ENCODE peak calls at places on chromosomes 1 and 21, in six cellular contexts. M, V, D, I, P and C are unnamed samples.

GRCh38 chr1:71054281-71054731 is 6.7 kb upstream of the PTGER3 start:
- DNase-seq in M (peak), V (no peak), D (peak), I (no peak), P (no peak), C (no peak)

GRCh38 chr1:241828576-241828975 is 19.4 kb upstream of the EXO1 start:
- DNase-seq in M (no peak), V (no peak), D (no peak), I (peak), P (no peak), C (no peak)

GRCh38 chr1:29518183-29518835 is 282.0 kb downstream of the PTPRU start:
- DNase-seq in M (no peak), V (no peak), D (no peak), I (no peak), P (no peak), C (peak)

GRCh38 chr21:25942145-25942544 is 207.4 kb downstream of the GABPA start:
- DNase-seq in M (no peak), V (no peak), D (no peak), I (no peak), P (no peak), C (no peak)

GRCh38 chr21:45957986-45958610 is 23.5 kb upstream of the COL6A1 start:
- DNase-seq in M (no peak), V (peak), D (no peak), I (peak), P (peak), C (no peak)

GRCh38 chr1:3263790-3264189 is 190.7 kb upstream of the ARHGEF16 start:
- DNase-seq in M (no peak), V (no peak), D (no peak), I (no peak), P (no peak), C (no peak)

GRCh38 chr1:117365350-117366280 is 1.6 kb upstream of the MAN1A2 start:
- DNase-seq in M (no peak), V (no peak), D (peak), I (peak), P (no peak), C (no peak)

GRCh38 chr1:235990376-235990795 is 74.5 kb downstream of the NID1 start:
- DNase-seq in M (no peak), V (no peak), D (no peak), I (peak), P (no peak), C (no peak)

GRCh38 chr1:40162791-40163441 is 1.7 kb downstream of the RLF start:
- DNase-seq in M (no peak), V (no peak), D (no peak), I (peak), P (no peak), C (no peak)

GRCh38 chr1:199551967-199552565 is 475.4 kb upstream of the NR5A2 start:
- DNase-seq in M (no peak), V (no peak), D (peak), I (peak), P (no peak), C (no peak)

GRCh38 chr1:61140778-61141177 is 58.4 kb downstream of the NFIA start:
- DNase-seq in M (no peak), V (no peak), D (peak), I (no peak), P (no peak), C (no peak)

GRCh38 chr21:33241846-33242245 is 12.1 kb downstream of the IFNAR2 start:
- DNase-seq in M (no peak), V (no peak), D (peak), I (no peak), P (no peak), C (no peak)

GRCh38 chr1:167926486-167926997 is 9.9 kb upstream of the DCAF6 start:
- DNase-seq in M (no peak), V (no peak), D (no peak), I (no peak), P (no peak), C (no peak)

GRCh38 chr1:16266411-16267118 is 29.6 kb upstream of the CPLANE2 start:
- DNase-seq in M (no peak), V (no peak), D (no peak), I (peak), P (no peak), C (no peak)

GRCh38 chr21:36847189-36847588 is 119.3 kb downstream of the HLCS start:
- DNase-seq in M (no peak), V (no peak), D (no peak), I (peak), P (no peak), C (no peak)

GRCh38 chr1:200954434-200954833 is 59.7 kb downstream of the INAVA start:
- DNase-seq in M (no peak), V (no peak), D (no peak), I (no peak), P (no peak), C (no peak)

GRCh38 chr1:32249831-32250525 is 1.1 kb upstream of the LCK start:
- DNase-seq in M (peak), V (peak), D (no peak), I (peak), P (peak), C (no peak)

GRCh38 chr1:998905-999796 is 746 bp downstream of the HES4 start:
- DNase-seq in M (peak), V (no peak), D (peak), I (peak), P (peak), C (no peak)

GRCh38 chr1:10378071-10378841 is 20.6 kb upstream of the PGD start:
- DNase-seq in M (peak), V (no peak), D (peak), I (peak), P (peak), C (no peak)

GRCh38 chr1:31549807-31550620 is 26.3 kb upstream of the TINAGL1 start:
- DNase-seq in M (no peak), V (peak), D (peak), I (no peak), P (no peak), C (no peak)

GRCh38 chr1:72282690-72283203 is 408 bp upstream of the NEGR1 start:
- DNase-seq in M (peak), V (peak), D (peak), I (peak), P (peak), C (peak)
- TF ChIP-seq POLR2A in M (no peak), V (peak), D (no peak), I (peak), P (peak), C (no peak)

GRCh38 chr1:25800538-25801377 is 765 bp downstream of the SELENON start:
- DNase-seq in M (peak), V (peak), D (no peak), I (no peak), P (no peak), C (no peak)

GRCh38 chr1:25799346-25799720 is 660 bp upstream of the SELENON start:
- DNase-seq in M (peak), V (no peak), D (no peak), I (no peak), P (no peak), C (no peak)

GRCh38 chr1:25798666-25799345 is 1.2 kb upstream of the SELENON start:
- DNase-seq in M (peak), V (no peak), D (no peak), I (no peak), P (no peak), C (no peak)

GRCh38 chr1:25797939-25798338 is 2.1 kb upstream of the SELENON start:
- DNase-seq in M (no peak), V (peak), D (peak), I (no peak), P (no peak), C (no peak)

GRCh38 chr1:25799758-25800537 is at the start of gene SELENON:
- DNase-seq in M (peak), V (peak), D (peak), I (peak), P (peak), C (no peak)
- TF ChIP-seq POLR2A in M (no peak), V (no peak), D (no peak), I (no peak), P (no peak), C (no peak)

DNA sequence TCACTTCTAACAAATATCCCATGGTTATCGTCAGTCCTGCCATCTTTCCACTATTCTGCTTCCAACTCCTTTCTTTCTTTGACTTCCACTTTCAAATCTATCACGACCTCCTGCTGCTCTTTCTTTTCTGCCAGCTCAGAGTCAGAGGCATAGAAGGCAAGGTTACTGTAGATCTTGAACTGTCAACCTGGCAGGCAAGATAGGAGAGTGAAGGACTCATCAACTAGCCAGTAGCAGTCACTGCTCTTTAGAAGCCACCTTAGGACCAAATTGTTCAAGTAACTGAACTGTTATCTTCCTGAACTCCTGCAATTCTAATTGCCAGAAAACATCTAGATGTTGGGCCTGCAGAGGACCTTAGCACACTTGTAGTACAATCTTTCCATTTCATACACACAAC is 13.1 kb upstream of the FCER1A start:
- DNase-seq in M (no peak), V (no peak), D (no peak), I (no peak), P (no peak), C (no peak)
- TF ChIP-seq POLR2A in M (no peak), V (no peak), D (no peak), I (no peak), P (no peak), C (no peak)

GRCh38 chr1:19087737-19088594 is 122.1 kb downstream of the UBR4 start:
- DNase-seq in M (no peak), V (no peak), D (no peak), I (peak), P (no peak), C (no peak)
- TF ChIP-seq POLR2A in M (no peak), V (no peak), D (no peak), I (no peak), P (no peak), C (no peak)

DNA sequence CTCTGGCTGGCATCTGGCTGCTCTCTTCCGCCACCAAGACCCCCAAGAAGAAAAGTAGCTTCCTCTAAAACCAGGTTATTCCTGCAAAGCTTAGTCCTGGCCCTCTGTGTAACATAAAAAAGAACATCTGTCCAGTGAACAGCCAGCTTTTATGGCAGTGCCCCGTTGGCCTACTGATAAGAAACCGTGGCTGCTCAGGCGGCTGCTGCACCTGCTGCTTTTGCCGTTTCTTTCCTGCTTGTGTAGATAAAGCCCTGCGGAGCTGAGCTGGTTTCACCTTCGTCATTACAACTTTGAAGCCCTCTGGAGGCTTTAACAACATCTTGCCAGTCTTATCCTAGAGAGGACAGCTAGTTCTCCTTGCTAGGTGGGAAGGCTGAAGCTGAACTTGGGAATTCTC is 20.5 kb downstream of the ELAPOR1 start:
- DNase-seq in M (no peak), V (no peak), D (no peak), I (no peak), P (no peak), C (no peak)
- TF ChIP-seq POLR2A in M (no peak), V (no peak), D (no peak), I (no peak), P (no peak), C (no peak)

DNA sequence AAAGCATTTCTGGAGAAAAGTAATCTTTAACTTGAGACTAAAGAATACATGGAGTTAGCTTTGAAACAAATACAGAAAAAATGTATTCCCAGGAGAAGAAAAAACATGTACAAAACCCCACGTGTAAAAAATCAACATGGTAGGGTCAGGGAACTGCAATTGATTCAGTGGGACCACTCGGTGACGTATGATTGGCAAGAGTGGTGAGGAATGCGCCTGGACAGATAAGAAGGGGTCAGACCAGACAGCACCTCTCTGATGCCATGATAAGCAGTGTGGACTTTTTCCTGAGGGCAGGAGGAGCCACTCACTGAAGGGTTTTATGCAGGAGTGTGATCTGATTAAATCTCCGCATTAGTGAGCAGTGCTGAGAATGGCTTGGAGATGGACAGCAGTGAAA is 142.5 kb downstream of the DAB1 start:
- DNase-seq in M (no peak), V (no peak), D (no peak), I (no peak), P (no peak), C (peak)
- TF ChIP-seq POLR2A in M (no peak), V (no peak), D (no peak), I (no peak), P (no peak), C (no peak)

DNA sequence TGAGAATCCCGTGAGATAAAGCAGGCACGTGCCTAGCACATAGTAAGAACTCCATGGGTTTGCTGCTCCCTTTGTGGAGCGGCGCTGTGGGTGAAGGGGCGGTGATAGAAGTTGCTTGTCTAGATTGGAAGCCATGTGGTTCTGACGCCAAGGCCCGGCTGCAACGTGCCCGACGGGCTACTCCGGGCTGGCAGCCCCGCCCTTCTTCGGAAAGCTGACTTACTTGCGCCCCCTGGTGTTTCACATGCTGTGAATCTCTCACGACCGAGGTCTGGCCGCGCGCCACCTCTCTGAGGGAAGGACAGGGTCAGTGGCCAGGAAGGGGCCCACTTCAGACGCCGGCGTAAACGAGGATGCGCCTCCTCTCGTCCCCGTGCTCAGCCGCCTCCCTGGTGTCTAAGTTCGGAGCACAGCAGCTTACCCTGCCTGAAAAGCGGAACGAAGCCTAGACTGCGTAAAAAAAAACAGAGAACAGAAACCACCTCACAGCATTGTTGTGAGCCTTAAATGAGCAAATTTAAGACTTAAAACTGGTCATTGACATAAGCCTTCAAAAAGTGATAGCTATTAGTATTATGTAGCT is 42.6 kb upstream of the WNT2B start:
- DNase-seq in M (peak), V (peak), D (peak), I (peak), P (peak), C (peak)
- TF ChIP-seq POLR2A in M (no peak), V (no peak), D (no peak), I (peak), P (no peak), C (no peak)

GRCh38 chr1:85629532-85629920 is 49.0 kb downstream of the CCN1 start:
- DNase-seq in M (no peak), V (no peak), D (no peak), I (no peak), P (no peak), C (no peak)
- TF ChIP-seq POLR2A in M (no peak), V (no peak), D (no peak), I (no peak), P (no peak), C (no peak)